ENCODE peak calls at places on chromosome 15, in nine cellular contexts. One of them, this sample, is unnamed.

GRCh38 chr15:50945725-50946124 is 37.2 kb downstream of the AP4E1 start:
- DNase-seq in HepG2: no peak
- DNase-seq in heart left ventricle: no peak
- DNase-seq in tibial artery: no peak
- DNase-seq in body of pancreas: no peak
- DNase-seq in Peyer's patch: no peak
- DNase-seq in H1: no peak
- DNase-seq in ovary: no peak
- DNase-seq in right cardiac atrium: no peak
- DNase-seq in this sample: no peak

GRCh38 chr15:65541231-65541630 is 11.0 kb downstream of the HACD3 start:
- DNase-seq in Peyer's patch: no peak
- DNase-seq in H1: no peak
- DNase-seq in ovary: no peak
- DNase-seq in heart left ventricle: no peak
- DNase-seq in HepG2: no peak
- DNase-seq in tibial artery: no peak
- DNase-seq in right cardiac atrium: no peak
- DNase-seq in body of pancreas: no peak
- DNase-seq in this sample: no peak

GRCh38 chr15:64521201-64521600 is 60.8 kb downstream of the ZNF609 start:
- DNase-seq in heart left ventricle: no peak
- DNase-seq in ovary: no peak
- DNase-seq in H1: no peak
- DNase-seq in HepG2: no peak
- DNase-seq in tibial artery: no peak
- DNase-seq in right cardiac atrium: no peak
- DNase-seq in body of pancreas: no peak
- DNase-seq in Peyer's patch: no peak
- DNase-seq in this sample: no peak

GRCh38 chr15:80615783-80616391 is 79.2 kb upstream of the ABHD17C start:
- DNase-seq in H1: no peak
- DNase-seq in heart left ventricle: peak; percentile 67
- DNase-seq in tibial artery: no peak
- DNase-seq in HepG2: peak; percentile 87
- DNase-seq in right cardiac atrium: peak; percentile 70
- DNase-seq in body of pancreas: peak; percentile 48
- DNase-seq in Peyer's patch: peak; percentile 76
- DNase-seq in ovary: peak; percentile 51
- DNase-seq in this sample: peak; percentile 55

GRCh38 chr15:94297543-94297942 is 66.2 kb downstream of the MCTP2 start:
- DNase-seq in H1: no peak
- DNase-seq in ovary: no peak
- DNase-seq in right cardiac atrium: no peak
- DNase-seq in body of pancreas: no peak
- DNase-seq in HepG2: no peak
- DNase-seq in heart left ventricle: no peak
- DNase-seq in Peyer's patch: no peak
- DNase-seq in tibial artery: no peak
- DNase-seq in this sample: no peak

GRCh38 chr15:81897011-81897677 is 148.7 kb downstream of the MEX3B start:
- DNase-seq in heart left ventricle: no peak
- DNase-seq in right cardiac atrium: no peak
- DNase-seq in ovary: no peak
- DNase-seq in HepG2: no peak
- DNase-seq in body of pancreas: no peak
- DNase-seq in H1: no peak
- DNase-seq in tibial artery: no peak
- DNase-seq in Peyer's patch: no peak
- DNase-seq in this sample: no peak

GRCh38 chr15:29788433-29789034 is 33.7 kb downstream of the TJP1 start:
- DNase-seq in right cardiac atrium: no peak
- DNase-seq in H1: no peak
- DNase-seq in body of pancreas: no peak
- DNase-seq in Peyer's patch: no peak
- DNase-seq in HepG2: no peak
- DNase-seq in ovary: no peak
- DNase-seq in tibial artery: no peak
- DNase-seq in heart left ventricle: no peak
- DNase-seq in this sample: no peak

GRCh38 chr15:62021991-62022600 is 38.2 kb downstream of the VPS13C start:
- DNase-seq in heart left ventricle: no peak
- DNase-seq in right cardiac atrium: no peak
- DNase-seq in H1: no peak
- DNase-seq in HepG2: peak; percentile 15
- DNase-seq in ovary: no peak
- DNase-seq in Peyer's patch: no peak
- DNase-seq in tibial artery: no peak
- DNase-seq in body of pancreas: no peak
- DNase-seq in this sample: peak; percentile 6

GRCh38 chr15:93018574-93018973 is 70.4 kb downstream of the RGMA start:
- DNase-seq in ovary: no peak
- DNase-seq in body of pancreas: no peak
- DNase-seq in HepG2: no peak
- DNase-seq in heart left ventricle: no peak
- DNase-seq in Peyer's patch: peak; percentile 39
- DNase-seq in H1: no peak
- DNase-seq in tibial artery: no peak
- DNase-seq in right cardiac atrium: no peak
- DNase-seq in this sample: no peak

GRCh38 chr15:88617790-88618189 is 3.4 kb upstream of the AEN start:
- DNase-seq in HepG2: no peak
- DNase-seq in H1: no peak
- DNase-seq in tibial artery: no peak
- DNase-seq in Peyer's patch: no peak
- DNase-seq in heart left ventricle: no peak
- DNase-seq in ovary: no peak
- DNase-seq in right cardiac atrium: no peak
- DNase-seq in body of pancreas: no peak
- DNase-seq in this sample: no peak

GRCh38 chr15:35850284-35850683 is 304.3 kb upstream of the DPH6 start:
- DNase-seq in tibial artery: no peak
- DNase-seq in right cardiac atrium: no peak
- DNase-seq in ovary: no peak
- DNase-seq in Peyer's patch: no peak
- DNase-seq in HepG2: no peak
- DNase-seq in body of pancreas: no peak
- DNase-seq in heart left ventricle: no peak
- DNase-seq in H1: no peak
- DNase-seq in this sample: no peak

GRCh38 chr15:101242160-101242998 is 9.5 kb downstream of the CHSY1 start:
- DNase-seq in heart left ventricle: peak; percentile 66
- DNase-seq in H1: no peak
- DNase-seq in ovary: no peak
- DNase-seq in tibial artery: no peak
- DNase-seq in right cardiac atrium: no peak
- DNase-seq in HepG2: no peak
- DNase-seq in body of pancreas: no peak
- DNase-seq in Peyer's patch: peak; percentile 80
- DNase-seq in this sample: no peak

GRCh38 chr15:91572110-91572509 is 281.4 kb upstream of the SLCO3A1 start:
- DNase-seq in H1: no peak
- DNase-seq in HepG2: no peak
- DNase-seq in body of pancreas: no peak
- DNase-seq in heart left ventricle: no peak
- DNase-seq in tibial artery: no peak
- DNase-seq in right cardiac atrium: peak; percentile 48
- DNase-seq in ovary: no peak
- DNase-seq in Peyer's patch: no peak
- DNase-seq in this sample: no peak

GRCh38 chr15:67290319-67290718 is 35.7 kb downstream of the IQCH start:
- DNase-seq in HepG2: no peak
- DNase-seq in Peyer's patch: no peak
- DNase-seq in H1: no peak
- DNase-seq in ovary: no peak
- DNase-seq in tibial artery: no peak
- DNase-seq in heart left ventricle: no peak
- DNase-seq in right cardiac atrium: no peak
- DNase-seq in body of pancreas: no peak
- DNase-seq in this sample: no peak

GRCh38 chr15:89912145-89912673 is 543 bp downstream of the ARPIN start:
- DNase-seq in H1: no peak
- DNase-seq in heart left ventricle: peak; percentile 70
- DNase-seq in HepG2: no peak
- DNase-seq in Peyer's patch: peak; percentile 70
- DNase-seq in body of pancreas: peak; percentile 63
- DNase-seq in right cardiac atrium: peak; percentile 55
- DNase-seq in tibial artery: peak; percentile 72
- DNase-seq in ovary: peak; percentile 35
- DNase-seq in this sample: peak; percentile 64

DNA sequence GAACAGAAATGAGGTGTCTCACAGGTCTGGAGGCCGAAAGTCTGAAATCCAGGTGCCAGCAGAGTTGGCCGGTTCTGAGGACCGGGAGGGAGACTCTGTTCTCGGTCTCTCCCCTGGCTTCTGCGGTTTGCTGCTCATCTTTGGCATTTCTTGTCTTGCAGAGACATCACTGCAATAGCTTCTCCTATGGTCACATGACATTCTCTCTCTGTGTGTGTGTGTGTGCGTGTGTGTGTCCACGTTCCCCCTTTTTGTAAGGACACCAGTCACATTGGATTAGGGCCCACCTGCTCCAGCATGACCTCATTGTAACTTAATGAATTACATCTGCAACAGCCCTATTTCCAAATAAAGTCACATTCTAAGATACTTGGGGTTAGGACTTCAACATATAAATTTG is 12.4 kb upstream of the ATP10A start:
- DNase-seq in HepG2: no peak
- DNase-seq in right cardiac atrium: no peak
- DNase-seq in heart left ventricle: no peak
- DNase-seq in tibial artery: no peak
- DNase-seq in H1: no peak
- DNase-seq in ovary: no peak
- DNase-seq in body of pancreas: no peak
- DNase-seq in Peyer's patch: no peak
- DNase-seq in this sample: no peak
- H3K4me3 ChIP-seq in HepG2: no peak overlapping the region
- H3K4me3 ChIP-seq in right cardiac atrium: no peak overlapping the region
- H3K4me3 ChIP-seq in heart left ventricle: no peak overlapping the region
- H3K4me3 ChIP-seq in tibial artery: no peak overlapping the region
- H3K4me3 ChIP-seq in H1: no peak overlapping the region
- H3K4me3 ChIP-seq in ovary: no peak overlapping the region
- H3K4me3 ChIP-seq in body of pancreas: no peak overlapping the region
- H3K4me3 ChIP-seq in Peyer's patch: no peak overlapping the region
- H3K4me3 ChIP-seq in this sample: no peak overlapping the region

GRCh38 chr15:25236143-25236860 is 202.5 kb downstream of the UBE3A start:
- DNase-seq in HepG2: no peak
- DNase-seq in Peyer's patch: no peak
- DNase-seq in H1: no peak
- DNase-seq in body of pancreas: no peak
- DNase-seq in right cardiac atrium: no peak
- DNase-seq in heart left ventricle: peak; percentile 29
- DNase-seq in ovary: no peak
- DNase-seq in tibial artery: peak; percentile 39
- DNase-seq in this sample: no peak
- H3K9me3 ChIP-seq in HepG2: peaks cover 100% of the 10 kb centered on the region
- H3K9me3 ChIP-seq in Peyer's patch: peaks cover 8% of the 10 kb centered on the region
- H3K9me3 ChIP-seq in H1: peaks cover 100% of the 10 kb centered on the region
- H3K9me3 ChIP-seq in body of pancreas: no peaks in the 10 kb centered on the region
- H3K9me3 ChIP-seq in right cardiac atrium: no peaks in the 10 kb centered on the region
- H3K9me3 ChIP-seq in heart left ventricle: no peaks in the 10 kb centered on the region
- H3K9me3 ChIP-seq in ovary: no peaks in the 10 kb centered on the region
- H3K9me3 ChIP-seq in tibial artery: peaks cover 29% of the 10 kb centered on the region
- H3K9me3 ChIP-seq in this sample: peaks cover 8% of the 10 kb centered on the region

GRCh38 chr15:85689729-85690128 is 105.0 kb downstream of the KLHL25 start:
- DNase-seq in right cardiac atrium: no peak
- DNase-seq in H1: peak; percentile 59
- DNase-seq in tibial artery: no peak
- DNase-seq in body of pancreas: no peak
- DNase-seq in HepG2: no peak
- DNase-seq in heart left ventricle: no peak
- DNase-seq in Peyer's patch: peak; percentile 86
- DNase-seq in ovary: no peak
- DNase-seq in this sample: no peak
- H3K4me3 ChIP-seq in right cardiac atrium: peak overlapping the region; percentile 44
- H3K4me3 ChIP-seq in H1: no peak overlapping the region
- H3K4me3 ChIP-seq in tibial artery: peak overlapping the region; percentile 39
- H3K4me3 ChIP-seq in body of pancreas: no peak overlapping the region
- H3K4me3 ChIP-seq in HepG2: no peak overlapping the region
- H3K4me3 ChIP-seq in heart left ventricle: peak overlapping the region; percentile 29
- H3K4me3 ChIP-seq in Peyer's patch: peak overlapping the region; percentile 33
- H3K4me3 ChIP-seq in ovary: peak overlapping the region; percentile 28
- H3K4me3 ChIP-seq in this sample: no peak overlapping the region

DNA sequence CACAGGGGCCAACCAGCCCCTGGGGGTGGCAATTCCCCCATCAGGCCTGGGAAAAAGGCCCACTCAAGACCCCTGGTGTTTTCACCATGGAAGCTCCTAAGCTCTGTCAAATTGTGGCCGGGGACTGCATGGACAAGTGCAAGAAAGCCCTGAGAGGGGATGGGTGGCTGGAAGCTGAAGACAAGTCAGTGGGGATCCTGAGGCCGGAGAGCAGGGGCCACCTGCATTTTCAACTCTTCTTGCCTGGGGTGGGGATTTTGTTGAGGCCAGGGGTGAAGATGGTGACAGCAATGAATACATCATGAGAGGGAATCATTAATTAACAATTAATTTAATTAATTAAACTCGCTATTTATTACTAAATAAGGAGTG is 33.9 kb downstream of the FEM1B start:
- DNase-seq in H1: no peak
- DNase-seq in heart left ventricle: no peak
- DNase-seq in body of pancreas: no peak
- DNase-seq in right cardiac atrium: no peak
- DNase-seq in ovary: peak; percentile 9
- DNase-seq in HepG2: no peak
- DNase-seq in Peyer's patch: no peak
- DNase-seq in tibial artery: no peak
- DNase-seq in this sample: no peak
- H3K9me3 ChIP-seq in H1: no peaks in the 10 kb centered on the region
- H3K9me3 ChIP-seq in heart left ventricle: no peaks in the 10 kb centered on the region
- H3K9me3 ChIP-seq in body of pancreas: no peaks in the 10 kb centered on the region
- H3K9me3 ChIP-seq in right cardiac atrium: no peaks in the 10 kb centered on the region
- H3K9me3 ChIP-seq in ovary: no peaks in the 10 kb centered on the region
- H3K9me3 ChIP-seq in HepG2: peaks cover 5% of the 10 kb centered on the region
- H3K9me3 ChIP-seq in Peyer's patch: no peaks in the 10 kb centered on the region
- H3K9me3 ChIP-seq in tibial artery: no peaks in the 10 kb centered on the region
- H3K9me3 ChIP-seq in this sample: no peaks in the 10 kb centered on the region

This sample was measured in WERI-Rb-1.